ENCODE peak calls at places on chromosome 3, in ten cellular contexts. Y is brain microvascular endothelial cell; C is SJCRH30; F is activated gamma-delta T cell treated with anti-CD3 and anti-CD28 coated beads, Interleukin-2, amount 50 U/mL, for 16 hours; W is left lobe of liver; K is stimulated activated CD8-positive, alpha-beta memory T cell treated with anti-CD3 and anti-CD28 coated beads, Interleukin-7, amount 100 ng/mL, for 24 hours; G is tibial artery; S is A549; L is pancreas; D is GM03348. J is an unnamed sample.

GRCh38 chr3:47868306-47868705 is 65.4 kb downstream of the DHX30 start:
- DNase-seq in Y (no peak), C (no peak), F (no peak), W (no peak), K (no peak), G (no peak), S (no peak), L (no peak), D (no peak), J (no peak)

GRCh38 chr3:194023501-194024280 is 112.3 kb upstream of the HES1 start:
- DNase-seq in Y (no peak), C (peak), F (no peak), W (no peak), K (no peak), G (no peak), S (no peak), L (no peak), D (no peak), J (no peak)

GRCh38 chr3:194249323-194250103 is 101.6 kb downstream of the CPN2 start:
- DNase-seq in Y (no peak), C (peak), F (no peak), W (peak), K (no peak), G (no peak), S (no peak), L (no peak), D (no peak), J (no peak)

GRCh38 chr3:54514416-54514815 is 392.1 kb downstream of the CACNA2D3 start:
- DNase-seq in Y (no peak), C (no peak), F (no peak), W (no peak), K (no peak), G (no peak), S (no peak), L (no peak), D (no peak), J (no peak)

GRCh38 chr3:8529197-8529637 is 27.6 kb downstream of the LMCD1 start:
- DNase-seq in Y (peak), C (no peak), F (no peak), W (peak), K (no peak), G (peak), S (peak), L (no peak), D (peak), J (no peak)

GRCh38 chr3:58079773-58080172 is 71.6 kb downstream of the FLNB start:
- DNase-seq in Y (no peak), C (no peak), F (no peak), W (no peak), K (no peak), G (no peak), S (no peak), L (no peak), D (no peak), J (no peak)

GRCh38 chr3:124076231-124076630 is 84.3 kb upstream of the ROPN1 start:
- DNase-seq in Y (no peak), C (no peak), F (no peak), W (no peak), K (no peak), G (no peak), S (no peak), L (no peak), D (no peak), J (no peak)

GRCh38 chr3:146832815-146833458 is 227.8 kb upstream of the PLSCR5 start:
- DNase-seq in Y (no peak), C (no peak), F (no peak), W (no peak), K (no peak), G (no peak), S (no peak), L (no peak), D (no peak), J (no peak)

GRCh38 chr3:133663569-133664313 is 2.0 kb upstream of the TOPBP1 start:
- DNase-seq in Y (peak), C (peak), F (peak), W (no peak), K (no peak), G (no peak), S (peak), L (no peak), D (peak), J (no peak)

GRCh38 chr3:181458857-181459256 is 252.9 kb upstream of the SOX2 start:
- DNase-seq in Y (no peak), C (no peak), F (no peak), W (no peak), K (no peak), G (no peak), S (no peak), L (no peak), D (no peak), J (no peak)

GRCh38 chr3:193016437-193016887 is 98.8 kb upstream of the MB21D2 start:
- DNase-seq in Y (no peak), C (peak), F (no peak), W (no peak), K (no peak), G (no peak), S (no peak), L (peak), D (no peak), J (no peak)

GRCh38 chr3:193780810-193781472 is 187.9 kb downstream of the OPA1 start:
- DNase-seq in Y (peak), C (peak), F (no peak), W (peak), K (no peak), G (peak), S (peak), L (peak), D (peak), J (peak)

GRCh38 chr3:178203650-178204049 is 332.6 kb upstream of the KCNMB2 start:
- DNase-seq in Y (no peak), C (peak), F (no peak), W (no peak), K (no peak), G (no peak), S (no peak), L (no peak), D (no peak), J (no peak)

J was measured in omental fat pad.